ENCODE peak calls at places on chromosomes 13 and 19, in eight cellular contexts. Z, A, R, J, O, B, C and T are unnamed samples.

GRCh38 chr13:101035119-101035620 is 360.6 kb upstream of the TMTC4 start:
- DNase-seq in Z (no peak), B (no peak), O (no peak), C (no peak), J (no peak), R (no peak), A (no peak), T (no peak)

GRCh38 chr13:112894673-112895481 is 74.1 kb upstream of the MCF2L start:
- DNase-seq in C (peak; percentile 41), B (no peak), R (no peak), Z (no peak), J (no peak), A (no peak), O (no peak), T (no peak)

GRCh38 chr19:19077103-19077502 is 13.3 kb downstream of the SLC25A42 start:
- DNase-seq in J (peak; percentile 15), C (no peak), Z (no peak), R (no peak), B (no peak), O (no peak), A (no peak), T (no peak)

GRCh38 chr13:40341501-40341900 is 324.9 kb downstream of the FOXO1 start:
- DNase-seq in C (no peak), J (no peak), O (no peak), Z (no peak), A (no peak), B (no peak), R (no peak), T (no peak)

GRCh38 chr13:76292726-76293125 is 593.5 kb downstream of the KCTD12 start:
- DNase-seq in C (no peak), R (no peak), O (no peak), A (no peak), Z (no peak), J (no peak), B (no peak), T (peak; percentile 40)

GRCh38 chr19:13099073-13099999 is 3.3 kb downstream of the LYL1 start:
- DNase-seq in Z (no peak), R (peak; percentile 89), C (peak; percentile 63), B (no peak), J (peak; percentile 4), O (no peak), A (no peak), T (no peak)

GRCh38 chr13:28340272-28340793 is 154.6 kb downstream of the FLT1 start:
- DNase-seq in J (no peak), C (no peak), Z (no peak), R (no peak), B (peak; percentile 52), O (no peak), A (no peak), T (no peak)

GRCh38 chr19:35266904-35267817 is 1.6 kb upstream of the USF2 start:
- DNase-seq in A (no peak), Z (no peak), J (no peak), R (peak; percentile 79), O (no peak), C (peak; percentile 69), B (peak; percentile 49), T (no peak)

GRCh38 chr19:3479177-3479818 is 1.0 kb downstream of the SMIM24 start:
- DNase-seq in A (no peak), O (no peak), C (peak; percentile 62), B (no peak), Z (no peak), R (peak; percentile 64), J (no peak), T (peak; percentile 29)

GRCh38 chr19:18456974-18457373 is 19.0 kb upstream of the ISYNA1 start:
- DNase-seq in O (no peak), J (no peak), Z (no peak), R (no peak), C (no peak), A (no peak), B (peak; percentile 93), T (no peak)

GRCh38 chr19:13097331-13098258 is 5.1 kb downstream of the LYL1 start:
- DNase-seq in R (peak; percentile 88), B (no peak), O (no peak), A (no peak), C (no peak), Z (no peak), J (no peak), T (no peak)

GRCh38 chr19:1653300-1653628 is 849 bp upstream of the TCF3 start:
- DNase-seq in J (no peak), Z (no peak), C (no peak), R (no peak), O (no peak), A (no peak), B (no peak), T (no peak)

GRCh38 chr13:28349901-28350654 is 144.8 kb downstream of the FLT1 start:
- DNase-seq in C (peak; percentile 28), B (no peak), O (no peak), Z (no peak), A (no peak), R (no peak), J (no peak), T (no peak)